ENCODE peak calls at places on chromosomes 11 and 22, in four cellular contexts. D is K562, P is WTC11, J is HepG2. V is an unnamed sample.

GRCh38 chr11:120752668-120753067 is 241.1 kb downstream of the GRIK4 start:
- DNase-seq in D (no peak), P (no peak), J (no peak), V (no peak)

GRCh38 chr22:44129614-44129976 is 51.1 kb upstream of the PARVG start:
- DNase-seq in D (peak), P (no peak), J (no peak), V (no peak)

GRCh38 chr11:65559951-65560537 is 1.9 kb upstream of the LTBP3 start:
- DNase-seq in D (no peak), P (no peak), J (peak), V (peak)

GRCh38 chr22:43620197-43620596 is 191.9 kb downstream of the EFCAB6 start:
- DNase-seq in D (no peak), P (no peak), J (no peak), V (no peak)

GRCh38 chr11:69472766-69473519 is 8.5 kb upstream of the LINC01488 start:
- DNase-seq in D (no peak), P (no peak), J (no peak), V (no peak)

GRCh38 chr11:71995726-71996291 is 2.9 kb upstream of the IL18BP start:
- DNase-seq in D (peak), P (no peak), J (no peak), V (no peak)

GRCh38 chr11:76235233-76236091 is 29.2 kb upstream of the WNT11 start:
- DNase-seq in D (peak), P (peak), J (peak), V (peak)

GRCh38 chr11:67605231-67606011 is 1.3 kb upstream of the NDUFV1 start:
- DNase-seq in D (no peak), P (no peak), J (no peak), V (no peak)

GRCh38 chr11:898540-899190 is 11.9 kb downstream of the CHID1 start:
- DNase-seq in D (peak), P (peak), J (peak), V (peak)

GRCh38 chr11:130995266-130995665 is 79.0 kb upstream of the SNX19 start:
- DNase-seq in D (no peak), P (no peak), J (no peak), V (no peak)

GRCh38 chr22:48382197-48382596 is 1445.5 kb downstream of the BRD1 start:
- DNase-seq in D (no peak), P (no peak), J (no peak), V (no peak)

GRCh38 chr11:37830532-37830931 is 1232.5 kb upstream of the RAG2 start:
- DNase-seq in D (no peak), P (no peak), J (no peak), V (no peak)

GRCh38 chr11:75142714-75143419 is 8.0 kb upstream of the SLCO2B1 start:
- DNase-seq in D (peak), P (no peak), J (peak), V (peak)

GRCh38 chr11:120457996-120458395 is 53.6 kb upstream of the GRIK4 start:
- DNase-seq in D (no peak), P (no peak), J (no peak), V (no peak)

GRCh38 chr11:14972581-14973490 is 685 bp upstream of the CALCA start:
- DNase-seq in D (no peak), P (no peak), J (no peak), V (no peak)

GRCh38 chr11:102451693-102452460 is 688 bp downstream of the TMEM123 start:
- DNase-seq in D (peak), P (peak), J (peak), V (peak)

GRCh38 chr22:21690401-21690801 is 24.6 kb downstream of the PPIL2 start:
- DNase-seq in D (no peak), P (no peak), J (no peak), V (no peak)

GRCh38 chr11:92226331-92227232 is 2.0 kb downstream of the FAT3 start:
- DNase-seq in D (no peak), P (peak), J (no peak), V (no peak)

GRCh38 chr22:43230983-43231723 is 44.2 kb upstream of the TTLL12 start:
- DNase-seq in D (peak), P (peak), J (peak), V (peak)

GRCh38 chr22:24323695-24324094 is 53.1 kb downstream of the SPECC1L start:
- DNase-seq in D (no peak), P (no peak), J (no peak), V (peak)

GRCh38 chr22:24325105-24325757 is 54.6 kb downstream of the SPECC1L start:
- DNase-seq in D (peak), P (no peak), J (peak), V (peak)

GRCh38 chr22:24324137-24324536 is 53.5 kb downstream of the SPECC1L start:
- DNase-seq in D (no peak), P (no peak), J (no peak), V (no peak)

GRCh38 chr22:24327827-24328226 is 57.2 kb downstream of the SPECC1L start:
- DNase-seq in D (peak), P (no peak), J (no peak), V (peak)

GRCh38 chr22:24326266-24326665 is 55.6 kb downstream of the SPECC1L start:
- DNase-seq in D (no peak), P (no peak), J (no peak), V (no peak)
- TF ChIP-seq HMGXB4 in D (no peak), P (no peak), J (no peak), V (no peak)

DNA sequence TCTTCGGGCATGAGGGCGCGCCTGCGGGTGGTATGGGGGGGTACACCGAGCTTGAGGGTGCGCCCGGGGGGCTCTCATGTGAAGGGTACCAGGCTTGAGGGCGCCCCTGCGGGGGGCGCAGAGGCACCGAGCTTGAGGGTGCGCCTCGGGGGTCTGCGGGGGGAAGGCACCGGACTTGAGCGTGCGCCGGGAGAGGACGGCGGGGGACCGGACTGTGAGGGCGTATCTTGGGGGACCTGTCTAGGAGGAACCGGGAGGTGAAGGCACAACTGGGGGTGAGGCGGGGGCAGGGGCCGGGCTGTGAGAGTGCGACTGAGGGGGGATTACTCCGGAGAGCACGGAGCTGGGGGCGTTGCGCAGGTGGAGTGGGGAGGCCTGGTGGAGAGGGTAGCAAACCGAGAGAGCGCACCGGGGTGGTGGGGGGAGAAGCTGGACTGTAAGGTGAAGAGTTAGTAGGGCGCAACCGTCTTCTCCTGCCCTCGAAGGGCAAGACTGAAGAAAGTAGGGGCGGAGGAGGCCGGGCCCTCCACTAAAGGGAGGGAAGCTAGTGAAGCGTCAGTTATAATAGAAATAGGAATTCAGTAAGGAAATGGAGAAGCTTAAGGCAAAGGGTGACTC is 1.1 kb upstream of the DDX6 start:
- DNase-seq in D (peak), P (peak), J (no peak), V (peak)
- TF ChIP-seq HMGXB4 in D (no peak), P (no peak), J (no peak), V (no peak)

GRCh38 chr22:40466976-40467375 is 96.6 kb downstream of the SGSM3 start:
- DNase-seq in D (no peak), P (no peak), J (no peak), V (no peak)

GRCh38 chr22:40469181-40469580 is 98.8 kb downstream of the SGSM3 start:
- DNase-seq in D (peak), P (no peak), J (no peak), V (no peak)

GRCh38 chr22:40462195-40462988 is 92.0 kb downstream of the SGSM3 start:
- DNase-seq in D (no peak), P (no peak), J (peak), V (no peak)

GRCh38 chr22:40463017-40463631 is 92.7 kb downstream of the SGSM3 start:
- DNase-seq in D (no peak), P (no peak), J (no peak), V (no peak)

DNA sequence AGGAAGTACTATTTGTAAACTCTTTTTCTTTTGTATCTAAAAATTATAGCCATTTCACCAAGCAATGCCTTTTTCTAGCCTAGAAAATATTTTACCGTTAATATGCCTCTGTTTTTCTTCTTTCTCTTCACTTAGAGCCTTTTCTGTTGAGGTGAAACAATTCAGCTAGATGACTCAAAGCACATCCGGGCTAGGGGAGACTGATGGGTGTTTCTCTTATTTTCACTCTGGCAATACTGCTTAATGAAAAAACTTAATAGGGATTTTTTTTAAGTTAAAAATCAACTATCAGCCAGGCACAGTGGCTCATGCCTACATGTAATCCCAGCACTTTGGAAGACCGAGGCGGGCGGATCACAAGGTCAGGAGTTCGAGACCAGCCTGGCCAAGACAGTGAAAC is 93.3 kb downstream of the SGSM3 start:
- DNase-seq in D (no peak), P (no peak), J (no peak), V (no peak)
- TF ChIP-seq HMGXB4 in D (no peak), P (no peak), J (no peak), V (no peak)

GRCh38 chr11:118608268-118609214 is 1.1 kb downstream of the PHLDB1 start:
- DNase-seq in D (peak), P (no peak), J (no peak), V (no peak)

GRCh38 chr11:118606157-118606843 is 1.1 kb upstream of the PHLDB1 start:
- DNase-seq in D (no peak), P (peak), J (no peak), V (no peak)

GRCh38 chr11:118606844-118607228 is 579 bp upstream of the PHLDB1 start:
- DNase-seq in D (no peak), P (no peak), J (no peak), V (no peak)

GRCh38 chr11:118609380-118610219 is 2.2 kb downstream of the PHLDB1 start:
- DNase-seq in D (no peak), P (peak), J (no peak), V (no peak)

DNA sequence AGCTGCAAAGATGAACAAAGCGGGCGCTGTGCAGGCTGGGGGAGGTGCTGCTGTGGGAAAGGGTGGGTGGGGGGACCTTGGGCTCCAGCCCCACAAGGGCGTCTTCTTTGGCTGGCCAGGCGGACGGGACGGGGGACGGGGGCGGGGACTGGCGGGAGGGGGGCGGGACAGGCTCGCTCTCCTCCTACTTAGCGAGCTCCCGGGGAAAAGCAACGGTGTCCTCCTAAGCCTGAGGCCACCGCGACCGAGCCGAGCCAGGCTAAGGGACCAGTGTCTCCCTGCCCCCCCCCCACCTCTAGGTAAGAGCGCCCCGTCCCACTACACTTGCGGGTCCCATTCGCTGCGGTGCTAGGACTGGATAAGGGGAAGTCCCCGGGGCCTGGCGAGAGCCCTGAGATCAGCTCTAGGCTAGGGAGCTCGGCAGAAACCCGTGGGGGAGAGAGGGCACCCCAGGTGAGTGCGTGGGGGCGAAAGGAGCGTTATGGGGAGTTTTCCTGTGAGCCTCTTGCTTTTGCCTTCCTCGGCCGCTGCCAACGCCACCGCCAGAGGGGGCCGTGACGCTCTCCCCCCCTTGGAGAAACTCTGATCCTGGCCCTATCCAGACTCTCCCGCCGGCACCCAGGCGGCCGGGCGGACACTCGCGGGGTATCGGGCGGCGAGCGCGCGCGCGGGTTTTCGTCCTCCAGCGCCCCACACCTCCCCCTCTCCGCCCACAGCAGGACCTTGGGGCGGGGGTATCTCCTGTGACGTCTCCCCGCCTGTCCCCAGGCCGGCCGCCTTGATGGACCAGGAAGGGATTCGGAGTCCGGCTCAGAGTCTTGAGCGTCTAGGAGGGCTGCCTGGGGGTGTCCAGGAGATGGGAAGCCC is at the start of gene PHLDB1:
- DNase-seq in D (peak), P (peak), J (peak), V (peak)
- TF ChIP-seq HMGXB4 in D (no peak), P (no peak), J (peak), V (no peak)

V was measured in A549.